ENCODE peak calls at places on chromosomes 11 and 22, in four cellular contexts. O is K562, T is fibroblast of pulmonary artery, H is left lung. W is an unnamed sample.

GRCh38 chr11:117749541-117749910 is 47.5 kb downstream of the DSCAML1 start:
- DNase-seq in T (no peak), O (no peak), H (no peak), W (no peak)

GRCh38 chr11:17605736-17606135 is 58.7 kb downstream of the OTOG start:
- DNase-seq in O (no peak), H (no peak), T (no peak), W (no peak)

GRCh38 chr11:123202155-123202714 is 7.2 kb upstream of the CLMP start:
- DNase-seq in O (no peak), H (no peak), T (peak), W (peak)

GRCh38 chr11:48005133-48005532 is 24.8 kb downstream of the PTPRJ start:
- DNase-seq in O (no peak), H (no peak), T (peak), W (peak)

GRCh38 chr11:45751430-45751829 is 53.5 kb upstream of the SLC35C1 start:
- DNase-seq in O (peak), H (no peak), T (no peak), W (no peak)

GRCh38 chr11:829116-829945 is 1.6 kb downstream of the CRACR2B start:
- DNase-seq in H (peak), O (no peak), T (no peak), W (peak)

GRCh38 chr11:45774023-45774655 is 30.8 kb upstream of the SLC35C1 start:
- DNase-seq in T (no peak), O (no peak), H (no peak), W (no peak)

GRCh38 chr11:19428206-19429001 is 187.7 kb upstream of the E2F8 start:
- DNase-seq in O (no peak), T (no peak), H (no peak), W (no peak)

GRCh38 chr22:45731041-45731797 is 59.6 kb downstream of the ATXN10 start:
- DNase-seq in T (peak), H (no peak), O (no peak), W (peak)

GRCh38 chr11:128039140-128040021 is 548.0 kb downstream of the ETS1 start:
- DNase-seq in T (peak), O (no peak), H (peak), W (peak)

GRCh38 chr11:2527621-2528291 is 82.9 kb downstream of the KCNQ1 start:
- DNase-seq in H (peak), T (no peak), O (no peak), W (no peak)

GRCh38 chr11:117839234-117839882 is 14.8 kb upstream of the FXYD2 start:
- DNase-seq in H (peak), O (no peak), T (no peak), W (no peak)

GRCh38 chr11:134574947-134575346 is 162.9 kb upstream of the B3GAT1 start:
- DNase-seq in H (no peak), O (no peak), T (no peak), W (no peak)

GRCh38 chr22:44755418-44755817 is 3.0 kb downstream of the ARHGAP8 start:
- DNase-seq in H (peak), T (no peak), O (no peak), W (no peak)

GRCh38 chr11:15073361-15074205 is at the start of gene CALCB:
- DNase-seq in T (peak), O (no peak), H (peak), W (peak)

GRCh38 chr22:50454556-50455075 is 20.2 kb downstream of the SBF1 start:
- DNase-seq in T (no peak), O (no peak), H (no peak), W (no peak)

GRCh38 chr11:69274531-69275016 is 19.4 kb upstream of the MYEOV start:
- DNase-seq in H (peak), O (peak), T (no peak), W (no peak)

GRCh38 chr11:69276165-69276564 is 17.8 kb upstream of the MYEOV start:
- DNase-seq in T (no peak), H (no peak), O (no peak), W (no peak)

GRCh38 chr11:69275178-69275577 is 18.8 kb upstream of the MYEOV start:
- DNase-seq in O (no peak), T (no peak), H (no peak), W (no peak)

GRCh38 chr11:69278091-69278867 is 15.7 kb upstream of the MYEOV start:
- DNase-seq in H (peak), O (no peak), T (no peak), W (no peak)

GRCh38 chr11:69277074-69277809 is 16.7 kb upstream of the MYEOV start:
- DNase-seq in T (no peak), H (no peak), O (no peak), W (no peak)
- H3K4me3 ChIP-seq in T (no peak), H (no peak), O (no peak), W (no peak)

DNA sequence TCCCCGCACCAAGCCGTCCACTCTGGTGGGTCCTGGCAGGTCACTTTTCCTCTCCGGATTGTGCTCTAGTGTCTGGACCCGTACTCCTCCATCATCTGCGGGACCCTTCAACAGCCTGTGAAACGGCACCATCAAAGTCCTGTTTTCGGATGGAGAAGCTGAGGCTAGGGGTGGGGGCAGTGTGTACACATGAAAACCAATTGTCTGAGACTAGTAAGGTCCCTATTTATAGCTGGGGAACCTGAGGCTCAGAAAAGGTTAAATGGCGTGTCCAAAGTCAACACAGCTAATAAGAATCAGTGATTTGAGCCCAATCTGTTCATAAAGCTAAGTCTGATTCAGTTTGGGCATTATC is 666 bp upstream of the LRRC32 start:
- DNase-seq in T (no peak), O (no peak), H (no peak), W (no peak)
- H3K4me3 ChIP-seq in T (peak), O (peak), H (peak), W (peak)

GRCh38 chr11:79503028-79503427 is 62.2 kb upstream of the TENM4 start:
- DNase-seq in H (no peak), O (no peak), T (no peak), W (peak)
- H3K4me3 ChIP-seq in H (no peak), O (no peak), T (no peak), W (no peak)

GRCh38 chr22:41446639-41447434 is at the start of gene TOB2:
- DNase-seq in T (peak), H (peak), O (peak), W (peak)

GRCh38 chr22:41446057-41446501 is 522 bp downstream of the TOB2 start:
- DNase-seq in O (peak), T (no peak), H (peak), W (no peak)

GRCh38 chr22:41447435-41448188 is 1.0 kb upstream of the TOB2 start:
- DNase-seq in O (peak), H (peak), T (peak), W (peak)

GRCh38 chr22:41449321-41449720 is 2.7 kb upstream of the TOB2 start:
- DNase-seq in T (no peak), H (no peak), O (no peak), W (no peak)

GRCh38 chr22:41448189-41448808 is 1.7 kb upstream of the TOB2 start:
- DNase-seq in H (peak), O (peak), T (peak), W (peak)
- H3K4me3 ChIP-seq in H (peak), O (peak), T (peak), W (peak)

GRCh38 chr11:69377029-69377952 is 83.3 kb downstream of the MYEOV start:
- DNase-seq in T (no peak), H (peak), O (peak), W (no peak)

GRCh38 chr11:69375316-69376154 is 81.6 kb downstream of the MYEOV start:
- DNase-seq in O (no peak), H (peak), T (no peak), W (no peak)

GRCh38 chr11:69374110-69374981 is 80.4 kb downstream of the MYEOV start:
- DNase-seq in T (no peak), H (peak), O (no peak), W (no peak)

GRCh38 chr11:69377953-69378302 is 84.0 kb downstream of the MYEOV start:
- DNase-seq in O (no peak), H (no peak), T (no peak), W (no peak)

DNA sequence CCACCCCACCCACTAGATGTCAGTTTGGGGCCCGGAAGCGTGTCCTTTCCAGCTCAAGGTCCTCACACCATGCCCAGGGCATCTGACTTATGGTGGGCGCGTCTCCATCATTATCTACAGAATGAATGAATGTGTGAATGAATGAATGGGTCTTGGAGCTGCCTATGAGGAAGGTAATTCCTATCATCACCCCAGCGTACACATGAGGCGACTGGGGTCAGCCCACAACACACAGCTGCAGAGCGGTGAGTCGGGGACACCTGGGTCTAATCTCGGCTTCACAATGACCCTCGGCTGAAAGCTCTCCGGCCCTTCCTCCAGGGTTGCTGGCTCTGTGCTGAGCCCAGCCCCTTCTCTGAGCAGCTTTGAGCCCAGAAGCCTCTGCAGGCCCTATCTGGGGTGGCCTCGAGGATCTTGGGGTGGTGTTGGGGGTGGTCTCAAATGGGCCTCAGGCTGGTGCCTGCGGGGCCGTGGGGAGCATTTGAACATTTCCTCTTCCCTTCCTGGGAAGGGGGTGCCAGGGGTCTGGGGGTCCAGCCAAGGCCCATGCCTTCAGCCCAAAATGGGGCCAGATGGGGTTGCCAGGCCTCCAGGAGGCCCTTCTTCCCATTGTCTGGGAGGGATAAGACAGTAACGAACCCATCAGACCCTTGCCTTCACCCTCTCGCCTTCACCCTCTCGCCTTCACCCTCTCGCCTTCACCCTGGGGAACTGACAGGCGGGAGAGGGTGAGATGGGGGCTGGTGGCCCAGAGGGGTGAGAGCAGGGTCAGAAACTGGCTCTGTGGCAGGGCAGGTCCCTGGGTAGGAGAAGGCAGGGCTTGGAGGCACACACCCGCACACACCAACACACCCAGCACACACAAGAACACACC is 82.4 kb downstream of the MYEOV start:
- DNase-seq in T (no peak), H (no peak), O (no peak), W (no peak)
- H3K4me3 ChIP-seq in T (no peak), H (no peak), O (no peak), W (no peak)

DNA sequence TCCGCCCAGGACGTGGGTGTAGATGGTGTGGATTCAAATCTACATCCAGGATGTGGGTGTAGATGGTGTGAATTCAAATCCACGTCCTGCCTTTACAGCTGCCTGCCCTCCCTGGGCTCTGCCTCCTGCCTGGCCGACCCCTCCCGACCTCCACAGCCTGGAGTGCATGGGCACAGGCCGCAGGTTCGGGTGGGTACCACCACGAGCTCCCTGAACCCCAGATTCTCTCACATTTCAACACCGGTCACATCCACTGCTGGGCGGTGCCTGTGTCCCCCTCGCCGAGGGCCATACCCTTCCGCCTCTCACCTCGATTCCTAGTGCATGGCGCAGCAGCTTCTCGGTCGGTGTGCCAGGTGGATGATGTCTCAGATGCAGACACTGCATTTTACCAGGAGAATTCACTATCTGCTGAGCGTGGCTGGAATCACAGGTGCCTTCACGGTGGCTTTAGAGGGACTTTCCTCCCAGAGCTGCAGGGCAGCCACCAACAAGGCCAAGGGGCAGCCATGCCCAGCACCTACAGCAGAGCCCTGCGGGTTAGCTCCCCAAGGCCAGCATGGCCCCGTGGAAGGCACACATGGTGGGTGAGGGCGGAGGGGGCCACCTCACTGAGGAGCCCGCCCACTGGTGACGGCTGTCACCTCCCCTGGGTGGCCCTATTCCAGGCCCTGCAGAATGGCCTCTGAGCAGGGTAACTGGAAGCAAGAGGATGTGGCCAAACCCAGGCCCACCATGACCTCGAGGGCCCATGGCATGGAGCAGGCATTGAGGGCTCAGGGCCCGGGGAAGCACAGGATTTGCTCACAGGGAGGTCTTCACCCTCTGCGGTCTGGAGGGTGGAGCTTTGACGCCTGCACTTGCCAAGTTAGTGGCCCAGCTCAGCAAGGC is 638.5 kb downstream of the TBC1D22A start:
- DNase-seq in T (no peak), O (no peak), H (no peak), W (no peak)
- H3K4me3 ChIP-seq in T (no peak), O (no peak), H (no peak), W (no peak)

GRCh38 chr11:132007184-132007583 is 636.8 kb downstream of the NTM start:
- DNase-seq in H (no peak), T (no peak), O (no peak), W (no peak)
- H3K4me3 ChIP-seq in H (no peak), T (no peak), O (no peak), W (no peak)

GRCh38 chr11:75152651-75153553 is 2.0 kb downstream of the SLCO2B1 start:
- DNase-seq in T (no peak), O (no peak), H (no peak), W (no peak)

GRCh38 chr11:75150079-75150478 is 828 bp upstream of the SLCO2B1 start:
- DNase-seq in T (no peak), H (no peak), O (no peak), W (no peak)

GRCh38 chr11:75150879-75151278 is at the start of gene SLCO2B1:
- DNase-seq in T (no peak), H (no peak), O (no peak), W (no peak)

GRCh38 chr11:75152090-75152489 is 1.2 kb downstream of the SLCO2B1 start:
- DNase-seq in H (no peak), T (no peak), O (no peak), W (no peak)

GRCh38 chr11:75151346-75152047 is 590 bp downstream of the SLCO2B1 start:
- DNase-seq in O (no peak), T (no peak), H (no peak), W (no peak)
- H3K4me3 ChIP-seq in O (no peak), T (no peak), H (peak), W (no peak)